ENCODE peak calls at places on chromosomes 5 and 9, in nine cellular contexts. Q is activated naive CD8-positive, alpha-beta T cell treated with anti-CD3 and anti-CD28 coated beads, Interleukin-2, amount 10 ng/mL, durations not matched to agents 7 days and 5 days; M is EL; V is tibial nerve; D is activated CD4-positive, alpha-beta T cell treated with anti-CD3 and anti-CD28 coated beads, Interleukin-2, amount 10 ng/mL, durations not matched to agents 7 days and 5 days; B is transverse colon; J is hepatocyte; N is fibroblast of the conjunctiva; R is SHP77. T is an unnamed sample.

GRCh38 chr5:76363385-76364261 is 39.5 kb upstream of the IQGAP2 start:
- DNase-seq in Q (no peak), B (peak), R (peak), M (no peak), D (no peak), V (no peak), N (no peak), J (no peak), T (no peak)

GRCh38 chr5:129306725-129307124 is 153.4 kb upstream of the ADAMTS19 start:
- DNase-seq in J (no peak), V (no peak), Q (no peak), B (no peak), D (no peak), M (no peak), R (no peak), N (no peak), T (no peak)

GRCh38 chr5:6486074-6486473 is 37.4 kb downstream of the UBE2QL1 start:
- DNase-seq in N (no peak), V (no peak), B (no peak), J (no peak), Q (no peak), M (no peak), D (no peak), R (no peak), T (no peak)

GRCh38 chr9:69168709-69169217 is 5.3 kb upstream of the TJP2 start:
- DNase-seq in V (no peak), R (no peak), N (no peak), M (no peak), Q (peak), D (peak), B (peak), J (peak), T (peak)

GRCh38 chr9:136619742-136620440 is 42.8 kb upstream of the EGFL7 start:
- DNase-seq in J (peak), B (peak), N (no peak), M (no peak), R (no peak), V (peak), Q (no peak), D (no peak), T (no peak)

GRCh38 chr5:2531318-2531717 is 220.2 kb downstream of the IRX2 start:
- DNase-seq in B (no peak), R (no peak), V (no peak), Q (no peak), J (no peak), N (no peak), M (no peak), D (no peak), T (no peak)

GRCh38 chr9:5994486-5994885 is 20.9 kb downstream of the RANBP6 start:
- DNase-seq in D (no peak), M (no peak), N (no peak), R (no peak), J (no peak), V (no peak), B (no peak), Q (no peak), T (no peak)

GRCh38 chr5:151739939-151740335 is 18.5 kb downstream of the ATOX1 start:
- DNase-seq in V (no peak), J (no peak), D (no peak), M (peak), N (peak), R (no peak), Q (no peak), B (no peak), T (no peak)

GRCh38 chr5:122192883-122193496 is 63.6 kb downstream of the ZNF474 start:
- DNase-seq in D (peak), J (peak), M (peak), B (no peak), V (no peak), Q (no peak), R (peak), N (peak), T (peak)

GRCh38 chr5:58259685-58260152 is 200.2 kb downstream of the PLK2 start:
- DNase-seq in J (peak), N (peak), M (peak), B (no peak), V (no peak), D (no peak), R (no peak), Q (no peak), T (peak)

GRCh38 chr5:1111727-1112289 is at the start of gene SLC12A7:
- DNase-seq in M (no peak), J (peak), D (peak), N (no peak), B (peak), V (no peak), Q (peak), R (no peak), T (peak)

GRCh38 chr5:111706345-111706744 is 50.6 kb downstream of the NREP start:
- DNase-seq in V (no peak), J (peak), M (no peak), B (no peak), D (no peak), N (no peak), Q (no peak), R (no peak), T (no peak)

GRCh38 chr5:166251786-166252185 is 2039.7 kb upstream of the WWC1 start:
- DNase-seq in B (no peak), R (no peak), V (no peak), M (no peak), D (no peak), N (no peak), Q (no peak), J (peak), T (no peak)

GRCh38 chr5:14871573-14872069 is at the start of gene ANKH:
- DNase-seq in R (peak), V (peak), D (peak), J (peak), Q (peak), M (peak), N (peak), B (peak), T (peak)

GRCh38 chr5:135441919-135442318 is 5.2 kb downstream of the DCANP1 start:
- DNase-seq in D (no peak), Q (no peak), V (no peak), N (no peak), B (no peak), R (no peak), J (no peak), M (no peak), T (no peak)

GRCh38 chr9:94867842-94868312 is 141.4 kb downstream of the AOPEP start:
- DNase-seq in M (peak), Q (no peak), D (no peak), J (peak), V (no peak), R (no peak), B (no peak), N (peak), T (peak)

GRCh38 chr9:134885647-134886412 is 5.2 kb downstream of the FCN2 start:
- DNase-seq in M (no peak), D (no peak), V (no peak), N (no peak), R (no peak), J (no peak), B (no peak), Q (no peak), T (no peak)

GRCh38 chr9:126549246-126550006 is 64.3 kb upstream of the LMX1B start:
- DNase-seq in D (no peak), B (no peak), Q (peak), V (no peak), N (no peak), J (peak), R (no peak), M (no peak), T (peak)

GRCh38 chr9:121721770-121722169 is 70.3 kb downstream of the DAB2IP start:
- DNase-seq in N (no peak), D (no peak), J (no peak), V (no peak), Q (no peak), B (no peak), M (no peak), R (no peak), T (peak)

GRCh38 chr9:27194401-27195091 is 85.5 kb downstream of the TEK start:
- DNase-seq in R (no peak), B (no peak), V (no peak), D (no peak), N (peak), Q (no peak), J (peak), M (peak), T (no peak)

GRCh38 chr9:34496149-34496712 is 26.6 kb downstream of the ENHO start:
- DNase-seq in J (no peak), V (no peak), B (no peak), Q (no peak), D (no peak), M (peak), N (no peak), R (no peak), T (no peak)

GRCh38 chr5:115379622-115380344 is 83.3 kb upstream of the CCDC112 start:
- DNase-seq in N (no peak), M (peak), J (no peak), V (no peak), D (peak), R (peak), Q (no peak), B (peak), T (peak)

GRCh38 chr9:111094433-111095421 is 56.5 kb upstream of the LPAR1 start:
- DNase-seq in M (peak), Q (no peak), R (no peak), V (no peak), B (peak), N (peak), J (peak), D (no peak), T (peak)

GRCh38 chr9:131539223-131539923 is 6.0 kb upstream of the PRRT1B start:
- DNase-seq in M (no peak), J (no peak), R (no peak), V (no peak), B (no peak), Q (no peak), N (no peak), D (peak), T (no peak)

GRCh38 chr9:36970007-36970888 is 63.8 kb downstream of the PAX5 start:
- DNase-seq in D (no peak), N (no peak), M (no peak), R (no peak), J (no peak), Q (no peak), B (no peak), V (no peak), T (no peak)

GRCh38 chr5:139949710-139950109 is 93.4 kb downstream of the NRG2 start:
- DNase-seq in M (no peak), B (no peak), Q (no peak), R (no peak), N (no peak), V (no peak), J (no peak), D (no peak), T (no peak)

GRCh38 chr5:74552101-74552500 is 88.4 kb downstream of the ENC1 start:
- DNase-seq in D (no peak), B (no peak), V (no peak), M (no peak), R (no peak), Q (no peak), N (no peak), J (no peak), T (no peak)